ENCODE peak calls at places on chromosomes 2 and 18, in nine cellular contexts. J is H1, V is adipocyte, H is DND-41, Q is heart right ventricle, K is breast epithelium, I is cardiac muscle cell, X is fibroblast of lung, W is tibial artery. T is an unnamed sample. For H3K27me3 and H3K4me1, the result is how much of the 10 kb centered on the place peaks cover.

GRCh38 chr2:174750923-174751441 is 13.3 kb downstream of the CHRNA1 start:
- DNase-seq in J (no peak), V (no peak), H (no peak), Q (no peak), K (no peak), I (no peak), X (no peak), W (no peak), T (no peak)

GRCh38 chr2:134295441-134295840 is 41.6 kb downstream of the MGAT5 start:
- DNase-seq in J (no peak), V (no peak), H (no peak), Q (no peak), K (no peak), I (no peak), X (no peak), W (no peak), T (no peak)

GRCh38 chr2:144747571-144747970 is 227.7 kb upstream of the ZEB2 start:
- DNase-seq in J (peak), V (no peak), H (peak), Q (no peak), K (no peak), I (no peak), X (no peak), W (no peak), T (no peak)

GRCh38 chr18:58682429-58683069 is 11.3 kb downstream of the MALT1 start:
- DNase-seq in J (no peak), V (peak), H (no peak), Q (peak), K (peak), I (peak), X (peak), W (peak), T (peak)

GRCh38 chr2:149860276-149860921 is 272.8 kb upstream of the MMADHC start:
- DNase-seq in J (no peak), V (peak), H (peak), Q (no peak), K (no peak), I (peak), X (peak), W (peak), T (peak)

GRCh38 chr18:74395630-74396251 is 61.4 kb downstream of the DIPK1C start:
- DNase-seq in J (no peak), V (no peak), H (no peak), Q (no peak), K (no peak), I (peak), X (no peak), W (no peak), T (no peak)

GRCh38 chr2:224222320-224222719 is 179.6 kb downstream of the FAM124B start:
- DNase-seq in J (no peak), V (peak), H (no peak), Q (no peak), K (no peak), I (peak), X (peak), W (no peak), T (no peak)

GRCh38 chr2:239793086-239793485 is 232.1 kb downstream of the NDUFA10 start:
- DNase-seq in J (no peak), V (no peak), H (no peak), Q (no peak), K (no peak), I (no peak), X (no peak), W (peak), T (peak)

GRCh38 chr2:159684796-159685195 is 27.5 kb upstream of the MARCHF7 start:
- DNase-seq in J (no peak), V (peak), H (no peak), Q (no peak), K (no peak), I (peak), X (peak), W (no peak), T (peak)

GRCh38 chr2:1727101-1727771 is 17.1 kb downstream of the PXDN start:
- DNase-seq in J (no peak), V (no peak), H (no peak), Q (no peak), K (peak), I (peak), X (no peak), W (peak), T (no peak)
- H3K4me3 ChIP-seq in J (no peak), V (peak), H (no peak), Q (no peak), K (no peak), I (no peak), X (no peak), W (peak), T (no peak)

GRCh38 chr2:94872676-94873361 is 1.6 kb downstream of the TEKT4 start:
- DNase-seq in J (no peak), V (no peak), H (no peak), Q (no peak), K (no peak), I (no peak), X (no peak), W (no peak), T (no peak)
- H3K27me3 ChIP-seq in J (under half), V (under half), H (under half), Q (under half), K (under half), I (under half), X (under half), W (under half), T (under half)

GRCh38 chr2:212359425-212360067 is 179.1 kb downstream of the ERBB4 start:
- DNase-seq in J (no peak), V (no peak), H (no peak), Q (no peak), K (no peak), I (no peak), X (no peak), W (no peak), T (no peak)

GRCh38 chr2:212364586-212364985 is 174.0 kb downstream of the ERBB4 start:
- DNase-seq in J (no peak), V (no peak), H (no peak), Q (no peak), K (no peak), I (peak), X (peak), W (no peak), T (no peak)

GRCh38 chr2:212364106-212364505 is 174.5 kb downstream of the ERBB4 start:
- DNase-seq in J (no peak), V (peak), H (no peak), Q (no peak), K (no peak), I (peak), X (peak), W (no peak), T (no peak)

GRCh38 chr2:212360068-212360460 is 178.5 kb downstream of the ERBB4 start:
- DNase-seq in J (no peak), V (no peak), H (no peak), Q (no peak), K (no peak), I (no peak), X (no peak), W (no peak), T (no peak)

DNA sequence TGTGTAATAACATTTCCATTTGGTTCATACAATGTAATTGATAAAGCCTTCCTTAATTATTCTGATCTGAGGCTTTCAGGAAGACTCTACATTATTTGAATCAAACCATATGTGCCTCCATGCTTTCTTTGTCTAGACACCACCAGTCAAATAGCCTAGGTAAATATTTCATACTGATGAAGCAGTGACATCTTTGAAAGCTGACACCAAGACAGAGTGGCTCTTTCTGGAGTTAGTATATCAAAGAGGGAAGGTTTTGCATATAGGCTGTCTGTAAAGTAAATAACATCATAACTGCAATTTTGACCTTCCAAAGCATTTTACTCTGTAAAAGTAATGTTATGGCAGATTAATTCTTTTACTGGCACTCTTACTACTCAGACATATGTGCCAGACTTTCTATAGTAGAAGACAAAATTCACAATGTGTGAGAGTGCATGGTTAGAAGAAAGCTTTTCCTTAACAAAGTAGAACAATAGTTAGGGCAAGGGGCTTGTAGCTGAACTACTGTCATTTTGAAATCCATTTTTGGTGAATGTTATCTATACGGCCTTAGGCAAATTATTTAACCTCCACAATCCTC is 177.3 kb downstream of the ERBB4 start:
- DNase-seq in J (no peak), V (no peak), H (no peak), Q (no peak), K (no peak), I (no peak), X (no peak), W (no peak), T (no peak)
- H3K4me1 ChIP-seq in J (under half), V (under half), H (under half), Q (under half), K (under half), I (half or more), X (under half), W (under half), T (under half)

DNA sequence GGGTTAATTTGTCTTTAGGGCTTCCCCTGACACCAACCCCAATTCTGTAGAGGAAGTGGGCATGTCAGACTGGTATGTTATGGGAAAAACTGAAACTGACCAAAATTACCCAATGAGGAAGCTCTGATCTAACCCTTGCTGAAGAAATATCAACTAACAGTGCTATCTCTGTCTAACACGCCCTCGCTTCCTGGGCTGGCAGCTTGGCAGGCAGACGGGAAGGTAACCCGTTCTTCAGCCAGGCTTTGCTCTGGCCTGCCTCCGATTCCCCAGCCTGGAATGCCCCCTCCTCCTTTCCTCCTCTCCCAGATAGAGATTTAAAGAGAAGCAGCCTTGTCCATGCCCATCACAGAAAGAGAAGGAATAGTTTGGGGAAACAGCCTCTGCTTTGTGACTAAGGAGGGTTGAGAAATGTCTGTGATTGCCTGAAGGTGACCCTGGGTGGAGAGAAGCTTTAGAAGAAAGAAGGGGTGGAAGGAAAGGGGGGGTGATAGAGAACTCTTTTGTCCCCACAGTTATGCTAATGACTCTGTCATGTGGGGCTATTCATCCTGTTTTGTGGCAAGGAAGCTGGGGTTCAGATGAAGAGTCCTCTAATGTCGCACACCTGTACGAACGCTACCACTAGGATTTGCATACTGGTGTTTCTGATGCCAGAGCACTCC is 15.4 kb downstream of the HK2 start:
- DNase-seq in J (no peak), V (no peak), H (peak), Q (peak), K (no peak), I (peak), X (peak), W (no peak), T (no peak)
- H3K4me3 ChIP-seq in J (no peak), V (no peak), H (no peak), Q (no peak), K (no peak), I (no peak), X (no peak), W (no peak), T (no peak)

T was measured in SJSA1.